ENCODE peak calls at places on chromosomes 7 and 10, in six cellular contexts. One of them, this sample, is unnamed.

GRCh38 chr10:93065675-93066543 is 5.3 kb downstream of the CYP26C1 start:
- DNase-seq in neuronal stem cell: no peak
- DNase-seq in H1: no peak
- DNase-seq in mesenchymal stem cell: no peak
- DNase-seq in IMR-90: no peak
- DNase-seq in trophoblast cell: no peak
- DNase-seq in this sample: peak; percentile 69

GRCh38 chr10:59434463-59435326 is 72.3 kb upstream of the FAM13C start:
- DNase-seq in neuronal stem cell: no peak
- DNase-seq in H1: no peak
- DNase-seq in mesenchymal stem cell: peak; percentile 10
- DNase-seq in IMR-90: peak; percentile 41
- DNase-seq in trophoblast cell: no peak
- DNase-seq in this sample: no peak

GRCh38 chr10:7119325-7120015 is 291.4 kb downstream of the SFMBT2 start:
- DNase-seq in neuronal stem cell: no peak
- DNase-seq in H1: no peak
- DNase-seq in mesenchymal stem cell: no peak
- DNase-seq in IMR-90: peak; percentile 35
- DNase-seq in trophoblast cell: peak; percentile 37
- DNase-seq in this sample: no peak

GRCh38 chr10:103481974-103482531 is 3.0 kb upstream of the CALHM3 start:
- DNase-seq in neuronal stem cell: no peak
- DNase-seq in H1: no peak
- DNase-seq in mesenchymal stem cell: peak; percentile 74
- DNase-seq in IMR-90: peak; percentile 69
- DNase-seq in trophoblast cell: peak; percentile 86
- DNase-seq in this sample: no peak

GRCh38 chr10:108290823-108291222 is 1126.3 kb upstream of the SORCS1 start:
- DNase-seq in neuronal stem cell: no peak
- DNase-seq in H1: no peak
- DNase-seq in mesenchymal stem cell: no peak
- DNase-seq in IMR-90: no peak
- DNase-seq in trophoblast cell: no peak
- DNase-seq in this sample: no peak

GRCh38 chr7:98283127-98283886 is 1.8 kb downstream of the BRI3 start:
- DNase-seq in neuronal stem cell: no peak
- DNase-seq in H1: no peak
- DNase-seq in mesenchymal stem cell: peak; percentile 71
- DNase-seq in IMR-90: peak; percentile 56
- DNase-seq in trophoblast cell: peak; percentile 55
- DNase-seq in this sample: no peak

GRCh38 chr10:22588462-22588861 is 125.9 kb downstream of the PIP4K2A start:
- DNase-seq in neuronal stem cell: no peak
- DNase-seq in H1: no peak
- DNase-seq in mesenchymal stem cell: no peak
- DNase-seq in IMR-90: no peak
- DNase-seq in trophoblast cell: no peak
- DNase-seq in this sample: no peak

GRCh38 chr7:130669051-130669700 is 628 bp upstream of the COPG2 start:
- DNase-seq in neuronal stem cell: no peak
- DNase-seq in H1: no peak
- DNase-seq in mesenchymal stem cell: no peak
- DNase-seq in IMR-90: peak; percentile 13
- DNase-seq in trophoblast cell: no peak
- DNase-seq in this sample: no peak

GRCh38 chr7:43645699-43646226 is 62.9 kb downstream of the STK17A start:
- DNase-seq in neuronal stem cell: no peak
- DNase-seq in H1: no peak
- DNase-seq in mesenchymal stem cell: peak; percentile 37
- DNase-seq in IMR-90: no peak
- DNase-seq in trophoblast cell: no peak
- DNase-seq in this sample: no peak

GRCh38 chr10:43070121-43071085 is 6.5 kb upstream of the RET start:
- DNase-seq in neuronal stem cell: no peak
- DNase-seq in H1: no peak
- DNase-seq in mesenchymal stem cell: no peak
- DNase-seq in IMR-90: no peak
- DNase-seq in trophoblast cell: no peak
- DNase-seq in this sample: peak; percentile 53

GRCh38 chr7:6614941-6615737 is at the start of gene ZNF853:
- DNase-seq in neuronal stem cell: peak; percentile 54
- DNase-seq in H1: no peak
- DNase-seq in mesenchymal stem cell: peak; percentile 3
- DNase-seq in IMR-90: no peak
- DNase-seq in trophoblast cell: no peak
- DNase-seq in this sample: no peak

GRCh38 chr10:55628260-55628701 is 732.8 kb downstream of the ZWINT start:
- DNase-seq in neuronal stem cell: peak; percentile 44
- DNase-seq in H1: no peak
- DNase-seq in mesenchymal stem cell: peak; percentile 37
- DNase-seq in IMR-90: no peak
- DNase-seq in trophoblast cell: no peak
- DNase-seq in this sample: peak; percentile 73

GRCh38 chr7:20596653-20597052 is 18.8 kb upstream of the ABCB5 start:
- DNase-seq in neuronal stem cell: no peak
- DNase-seq in H1: no peak
- DNase-seq in mesenchymal stem cell: peak; percentile 54
- DNase-seq in IMR-90: peak; percentile 88
- DNase-seq in trophoblast cell: no peak
- DNase-seq in this sample: no peak

GRCh38 chr7:127251048-127251451 is 1.7 kb downstream of the GRM8 start:
- DNase-seq in neuronal stem cell: no peak
- DNase-seq in H1: no peak
- DNase-seq in mesenchymal stem cell: no peak
- DNase-seq in IMR-90: no peak
- DNase-seq in trophoblast cell: no peak
- DNase-seq in this sample: no peak

GRCh38 chr10:18279202-18279601 is 139.0 kb downstream of the CACNB2 start:
- DNase-seq in neuronal stem cell: no peak
- DNase-seq in H1: no peak
- DNase-seq in mesenchymal stem cell: no peak
- DNase-seq in IMR-90: peak; percentile 61
- DNase-seq in trophoblast cell: no peak
- DNase-seq in this sample: no peak

GRCh38 chr10:101709359-101710063 is 14.5 kb upstream of the FBXW4 start:
- DNase-seq in neuronal stem cell: no peak
- DNase-seq in H1: no peak
- DNase-seq in mesenchymal stem cell: peak; percentile 19
- DNase-seq in IMR-90: peak; percentile 66
- DNase-seq in trophoblast cell: no peak
- DNase-seq in this sample: no peak

DNA sequence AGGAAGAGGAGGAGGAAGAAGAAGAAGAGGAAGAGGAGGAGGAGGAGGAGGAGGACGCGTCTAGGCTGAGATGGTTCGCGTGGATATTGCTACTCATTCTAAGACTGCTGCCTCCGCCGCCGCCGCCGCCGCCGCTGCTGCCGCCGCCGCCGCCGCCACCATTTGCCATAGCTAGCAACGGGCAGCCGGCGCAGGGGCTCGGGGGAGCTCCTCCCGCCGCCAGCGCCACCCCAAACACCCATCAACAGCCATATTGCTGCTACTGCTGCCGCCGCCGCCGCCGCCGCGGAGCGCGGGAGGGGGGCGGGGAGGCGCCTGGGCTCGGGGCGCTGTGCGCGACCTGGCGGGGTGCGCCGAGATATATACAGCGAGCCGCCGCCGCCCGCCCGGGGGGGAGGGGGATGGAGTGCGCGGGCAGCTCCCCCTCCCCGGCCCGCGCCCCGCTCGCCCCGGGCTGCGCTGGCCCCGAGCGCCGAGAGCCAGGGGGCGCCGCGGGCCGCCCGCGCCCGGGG is at the start of gene KCNMA1:
- DNase-seq in neuronal stem cell: no peak
- DNase-seq in H1: no peak
- DNase-seq in mesenchymal stem cell: no peak
- DNase-seq in IMR-90: no peak
- DNase-seq in trophoblast cell: no peak
- DNase-seq in this sample: peak; percentile 47
- H2AFZ ChIP-seq in neuronal stem cell: peak within 1 kb of the TSS; percentile 74
- H2AFZ ChIP-seq in H1: peak within 1 kb of the TSS; percentile 71
- H2AFZ ChIP-seq in mesenchymal stem cell: peak within 1 kb of the TSS; percentile 75
- H2AFZ ChIP-seq in IMR-90: peak within 1 kb of the TSS; percentile 83
- H2AFZ ChIP-seq in trophoblast cell: peak within 1 kb of the TSS; percentile 85
- H2AFZ ChIP-seq in this sample: no peak within 1 kb of the TSS

DNA sequence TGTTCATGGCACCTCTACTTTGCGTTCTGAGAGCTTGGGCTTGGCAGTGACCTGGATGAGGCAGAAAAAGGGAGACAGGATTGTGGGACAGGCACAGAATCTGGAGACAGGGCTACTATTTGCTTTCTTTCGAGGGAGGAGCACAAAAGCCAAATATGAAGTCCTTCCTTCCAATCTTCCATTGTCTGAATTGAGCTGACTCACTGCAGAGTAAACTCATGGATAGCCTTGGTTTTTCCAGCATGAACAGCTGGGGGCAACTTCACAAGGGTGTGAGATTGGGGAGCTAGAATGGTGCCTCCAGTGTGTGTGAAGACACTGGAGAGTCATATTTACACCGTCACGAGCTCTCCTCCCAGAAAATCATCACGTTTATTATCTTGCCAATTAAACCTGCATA is 55.6 kb upstream of the NRP1 start:
- DNase-seq in neuronal stem cell: no peak
- DNase-seq in H1: no peak
- DNase-seq in mesenchymal stem cell: no peak
- DNase-seq in IMR-90: no peak
- DNase-seq in trophoblast cell: no peak
- DNase-seq in this sample: no peak
- H3K79me1 ChIP-seq in neuronal stem cell: no peaks in the 10 kb centered on the region
- H3K79me1 ChIP-seq in H1: no peaks in the 10 kb centered on the region
- H3K79me1 ChIP-seq in mesenchymal stem cell: no peaks in the 10 kb centered on the region
- H3K79me1 ChIP-seq in IMR-90: no peaks in the 10 kb centered on the region
- H3K79me1 ChIP-seq in trophoblast cell: peaks cover 9% of the 10 kb centered on the region
- H3K79me1 ChIP-seq in this sample: no peaks in the 10 kb centered on the region

DNA sequence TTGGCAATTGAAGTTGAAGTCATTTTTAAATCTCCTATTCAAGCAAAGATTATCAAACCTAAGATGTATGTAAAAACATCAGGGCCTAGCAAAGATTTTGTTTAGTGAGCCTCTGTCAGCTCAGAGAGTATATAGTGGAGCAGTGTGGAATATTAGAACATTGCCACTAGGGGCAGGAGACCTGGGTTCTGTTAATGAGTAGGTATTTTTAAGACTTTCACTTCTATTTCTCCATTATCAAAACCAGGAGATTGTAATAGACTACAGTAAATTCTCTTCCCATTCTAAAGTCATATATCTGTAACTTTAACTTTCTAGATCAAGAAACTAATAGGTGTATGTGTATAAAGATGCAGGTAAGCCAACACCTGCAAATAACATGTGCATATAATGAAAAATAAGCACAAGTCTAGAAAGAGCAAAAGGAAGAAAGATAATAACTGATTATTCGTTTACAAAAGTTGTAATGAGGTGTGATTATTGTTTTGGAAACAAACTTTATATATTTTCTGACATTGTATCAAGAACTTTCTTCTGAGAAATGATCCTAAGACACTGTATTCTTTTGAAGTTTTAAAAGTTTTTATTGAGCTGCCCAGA is 64.4 kb downstream of the KCND2 start:
- DNase-seq in neuronal stem cell: peak; percentile 1
- DNase-seq in H1: no peak
- DNase-seq in mesenchymal stem cell: peak; percentile 12
- DNase-seq in IMR-90: peak; percentile 0
- DNase-seq in trophoblast cell: peak; percentile 34
- DNase-seq in this sample: no peak
- H2AFZ ChIP-seq in neuronal stem cell: no peak overlapping the region
- H2AFZ ChIP-seq in H1: no peak overlapping the region
- H2AFZ ChIP-seq in mesenchymal stem cell: no peak overlapping the region
- H2AFZ ChIP-seq in IMR-90: no peak overlapping the region
- H2AFZ ChIP-seq in trophoblast cell: no peak overlapping the region
- H2AFZ ChIP-seq in this sample: no peak overlapping the region

GRCh38 chr10:79106251-79106650 is 37.5 kb downstream of the ZMIZ1 start:
- DNase-seq in neuronal stem cell: no peak
- DNase-seq in H1: no peak
- DNase-seq in mesenchymal stem cell: no peak
- DNase-seq in IMR-90: no peak
- DNase-seq in trophoblast cell: no peak
- DNase-seq in this sample: no peak
- H3K79me1 ChIP-seq in neuronal stem cell: peaks cover 25% of the 10 kb centered on the region
- H3K79me1 ChIP-seq in H1: peaks cover 61% of the 10 kb centered on the region
- H3K79me1 ChIP-seq in mesenchymal stem cell: peaks cover 8% of the 10 kb centered on the region
- H3K79me1 ChIP-seq in IMR-90: peaks cover 99% of the 10 kb centered on the region
- H3K79me1 ChIP-seq in trophoblast cell: no peaks in the 10 kb centered on the region
- H3K79me1 ChIP-seq in this sample: peaks cover 12% of the 10 kb centered on the region

DNA sequence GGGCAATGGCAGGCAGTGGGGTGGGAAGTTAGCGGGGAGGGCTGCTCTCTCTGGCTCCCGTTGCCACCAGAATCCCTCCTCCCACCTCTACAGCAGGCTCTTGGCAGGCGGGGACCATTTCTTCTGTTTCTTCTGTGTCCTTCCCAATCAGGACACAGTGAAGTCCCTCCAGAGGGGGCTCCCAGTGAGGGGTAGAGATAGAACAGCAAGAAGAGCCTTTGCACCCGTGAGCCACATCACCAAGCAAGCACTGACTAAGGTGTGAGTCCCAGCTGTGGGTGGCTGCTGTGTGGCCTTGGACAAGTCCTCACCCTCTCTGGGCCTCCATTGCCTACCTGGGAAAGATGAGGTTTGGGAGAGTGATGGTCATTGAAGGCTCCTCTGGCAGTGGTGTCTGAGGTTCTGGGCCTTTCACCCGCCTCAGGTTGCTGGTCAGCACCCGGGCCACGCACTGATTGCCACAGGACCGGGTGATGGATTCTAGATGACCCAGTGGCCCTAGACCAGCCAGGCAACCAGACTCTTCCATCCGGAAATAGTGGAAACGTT is 26.0 kb upstream of the PCBD1 start:
- DNase-seq in neuronal stem cell: no peak
- DNase-seq in H1: no peak
- DNase-seq in mesenchymal stem cell: no peak
- DNase-seq in IMR-90: no peak
- DNase-seq in trophoblast cell: no peak
- DNase-seq in this sample: no peak
- H2AFZ ChIP-seq in neuronal stem cell: no peak overlapping the region
- H2AFZ ChIP-seq in H1: no peak overlapping the region
- H2AFZ ChIP-seq in mesenchymal stem cell: no peak overlapping the region
- H2AFZ ChIP-seq in IMR-90: no peak overlapping the region
- H2AFZ ChIP-seq in trophoblast cell: no peak overlapping the region
- H2AFZ ChIP-seq in this sample: no peak overlapping the region

GRCh38 chr7:36617408-36617807 is 106.9 kb downstream of the AOAH start:
- DNase-seq in neuronal stem cell: no peak
- DNase-seq in H1: no peak
- DNase-seq in mesenchymal stem cell: no peak
- DNase-seq in IMR-90: no peak
- DNase-seq in trophoblast cell: no peak
- DNase-seq in this sample: no peak
- H3K79me1 ChIP-seq in neuronal stem cell: no peaks in the 10 kb centered on the region
- H3K79me1 ChIP-seq in H1: no peaks in the 10 kb centered on the region
- H3K79me1 ChIP-seq in mesenchymal stem cell: no peaks in the 10 kb centered on the region
- H3K79me1 ChIP-seq in IMR-90: no peaks in the 10 kb centered on the region
- H3K79me1 ChIP-seq in trophoblast cell: no peaks in the 10 kb centered on the region
- H3K79me1 ChIP-seq in this sample: no peaks in the 10 kb centered on the region

GRCh38 chr7:979886-980571 is 3.0 kb upstream of the CYP2W1 start:
- DNase-seq in neuronal stem cell: no peak
- DNase-seq in H1: no peak
- DNase-seq in mesenchymal stem cell: peak; percentile 19
- DNase-seq in IMR-90: no peak
- DNase-seq in trophoblast cell: no peak
- DNase-seq in this sample: no peak
- H2AFZ ChIP-seq in neuronal stem cell: peak overlapping the region; percentile 66
- H2AFZ ChIP-seq in H1: no peak overlapping the region
- H2AFZ ChIP-seq in mesenchymal stem cell: no peak overlapping the region
- H2AFZ ChIP-seq in IMR-90: no peak overlapping the region
- H2AFZ ChIP-seq in trophoblast cell: no peak overlapping the region
- H2AFZ ChIP-seq in this sample: no peak overlapping the region

GRCh38 chr10:110507303-110507702 is 9.6 kb downstream of the DUSP5 start:
- DNase-seq in neuronal stem cell: no peak
- DNase-seq in H1: no peak
- DNase-seq in mesenchymal stem cell: no peak
- DNase-seq in IMR-90: no peak
- DNase-seq in trophoblast cell: no peak
- DNase-seq in this sample: no peak
- H3K79me1 ChIP-seq in neuronal stem cell: peaks cover 1% of the 10 kb centered on the region
- H3K79me1 ChIP-seq in H1: peaks cover 8% of the 10 kb centered on the region
- H3K79me1 ChIP-seq in mesenchymal stem cell: peaks cover 32% of the 10 kb centered on the region
- H3K79me1 ChIP-seq in IMR-90: peaks cover 98% of the 10 kb centered on the region
- H3K79me1 ChIP-seq in trophoblast cell: peaks cover 4% of the 10 kb centered on the region
- H3K79me1 ChIP-seq in this sample: peaks cover 2% of the 10 kb centered on the region